ENCODE peak calls at places on chromosomes 12 and 14, in nine cellular contexts. One of them, this sample, is unnamed. For H3K4me1 and H3K36me3, the result is how much of the 10 kb centered on the place peaks cover.

GRCh38 chr12:116582610-116583009 is 23.4 kb downstream of the MAP1LC3B2 start:
- DNase-seq in transverse colon: no peak
- DNase-seq in stomach: no peak
- DNase-seq in upper lobe of left lung: peak
- DNase-seq in K562: peak
- DNase-seq in prostate gland: no peak
- DNase-seq in endothelial cell of umbilical vein: no peak
- DNase-seq in Panc1: no peak
- DNase-seq in spleen: no peak
- DNase-seq in this sample: no peak

GRCh38 chr12:132071837-132072384 is 72.2 kb downstream of the DDX51 start:
- DNase-seq in transverse colon: no peak
- DNase-seq in stomach: no peak
- DNase-seq in upper lobe of left lung: no peak
- DNase-seq in K562: no peak
- DNase-seq in prostate gland: no peak
- DNase-seq in endothelial cell of umbilical vein: no peak
- DNase-seq in Panc1: no peak
- DNase-seq in spleen: no peak
- DNase-seq in this sample: no peak

GRCh38 chr12:34402228-34402898 is 380.1 kb downstream of the ALG10 start:
- DNase-seq in transverse colon: peak
- DNase-seq in stomach: peak
- DNase-seq in upper lobe of left lung: peak
- DNase-seq in K562: peak
- DNase-seq in prostate gland: peak
- DNase-seq in endothelial cell of umbilical vein: no peak
- DNase-seq in Panc1: no peak
- DNase-seq in spleen: peak
- DNase-seq in this sample: peak

GRCh38 chr12:82760423-82760822 is 73.7 kb downstream of the TMTC2 start:
- DNase-seq in transverse colon: no peak
- DNase-seq in stomach: no peak
- DNase-seq in upper lobe of left lung: no peak
- DNase-seq in K562: no peak
- DNase-seq in prostate gland: no peak
- DNase-seq in endothelial cell of umbilical vein: no peak
- DNase-seq in Panc1: no peak
- DNase-seq in spleen: no peak
- DNase-seq in this sample: no peak

GRCh38 chr12:95836630-95837239 is 22.0 kb upstream of the SNRPF start:
- DNase-seq in transverse colon: no peak
- DNase-seq in stomach: no peak
- DNase-seq in upper lobe of left lung: peak
- DNase-seq in K562: no peak
- DNase-seq in prostate gland: no peak
- DNase-seq in endothelial cell of umbilical vein: peak
- DNase-seq in Panc1: no peak
- DNase-seq in spleen: no peak
- DNase-seq in this sample: no peak

GRCh38 chr12:68334136-68334535 is 2.0 kb upstream of the MDM1 start:
- DNase-seq in transverse colon: peak
- DNase-seq in stomach: no peak
- DNase-seq in upper lobe of left lung: peak
- DNase-seq in K562: no peak
- DNase-seq in prostate gland: no peak
- DNase-seq in endothelial cell of umbilical vein: peak
- DNase-seq in Panc1: no peak
- DNase-seq in spleen: no peak
- DNase-seq in this sample: no peak

GRCh38 chr14:44937547-44937946 is 24.2 kb downstream of the KLHL28 start:
- DNase-seq in transverse colon: no peak
- DNase-seq in stomach: no peak
- DNase-seq in upper lobe of left lung: no peak
- DNase-seq in K562: no peak
- DNase-seq in prostate gland: no peak
- DNase-seq in endothelial cell of umbilical vein: no peak
- DNase-seq in Panc1: no peak
- DNase-seq in spleen: no peak
- DNase-seq in this sample: no peak

GRCh38 chr12:89636054-89636775 is 72.4 kb downstream of the ATP2B1 start:
- DNase-seq in transverse colon: no peak
- DNase-seq in stomach: no peak
- DNase-seq in upper lobe of left lung: no peak
- DNase-seq in K562: no peak
- DNase-seq in prostate gland: no peak
- DNase-seq in endothelial cell of umbilical vein: no peak
- DNase-seq in Panc1: peak
- DNase-seq in spleen: no peak
- DNase-seq in this sample: no peak

GRCh38 chr12:127629066-127629820 is 637.7 kb upstream of the TMEM132C start:
- DNase-seq in transverse colon: no peak
- DNase-seq in stomach: no peak
- DNase-seq in upper lobe of left lung: no peak
- DNase-seq in K562: no peak
- DNase-seq in prostate gland: no peak
- DNase-seq in endothelial cell of umbilical vein: no peak
- DNase-seq in Panc1: no peak
- DNase-seq in spleen: no peak
- DNase-seq in this sample: no peak

GRCh38 chr14:69953266-69953905 is 74.2 kb downstream of the SMOC1 start:
- DNase-seq in transverse colon: no peak
- DNase-seq in stomach: no peak
- DNase-seq in upper lobe of left lung: no peak
- DNase-seq in K562: no peak
- DNase-seq in prostate gland: no peak
- DNase-seq in endothelial cell of umbilical vein: no peak
- DNase-seq in Panc1: no peak
- DNase-seq in spleen: no peak
- DNase-seq in this sample: no peak

GRCh38 chr14:71432334-71432733 is 499.9 kb upstream of the RGS6 start:
- DNase-seq in transverse colon: no peak
- DNase-seq in stomach: no peak
- DNase-seq in upper lobe of left lung: no peak
- DNase-seq in K562: no peak
- DNase-seq in prostate gland: no peak
- DNase-seq in endothelial cell of umbilical vein: no peak
- DNase-seq in Panc1: no peak
- DNase-seq in spleen: no peak
- DNase-seq in this sample: no peak

GRCh38 chr12:110776410-110776809 is 33.7 kb upstream of the PPP1CC start:
- DNase-seq in transverse colon: peak
- DNase-seq in stomach: no peak
- DNase-seq in upper lobe of left lung: no peak
- DNase-seq in K562: no peak
- DNase-seq in prostate gland: no peak
- DNase-seq in endothelial cell of umbilical vein: no peak
- DNase-seq in Panc1: no peak
- DNase-seq in spleen: no peak
- DNase-seq in this sample: no peak

GRCh38 chr12:104751024-104751570 is 207.0 kb downstream of the SLC41A2 start:
- DNase-seq in transverse colon: no peak
- DNase-seq in stomach: no peak
- DNase-seq in upper lobe of left lung: no peak
- DNase-seq in K562: no peak
- DNase-seq in prostate gland: no peak
- DNase-seq in endothelial cell of umbilical vein: peak
- DNase-seq in Panc1: no peak
- DNase-seq in spleen: no peak
- DNase-seq in this sample: no peak

GRCh38 chr12:124837958-124838803 is 25.5 kb downstream of the SCARB1 start:
- DNase-seq in transverse colon: peak
- DNase-seq in stomach: peak
- DNase-seq in upper lobe of left lung: peak
- DNase-seq in K562: no peak
- DNase-seq in prostate gland: peak
- DNase-seq in endothelial cell of umbilical vein: peak
- DNase-seq in Panc1: peak
- DNase-seq in spleen: peak
- DNase-seq in this sample: no peak

GRCh38 chr12:15757553-15758255 is 31.5 kb downstream of the EPS8 start:
- DNase-seq in transverse colon: no peak
- DNase-seq in stomach: peak
- DNase-seq in upper lobe of left lung: peak
- DNase-seq in K562: no peak
- DNase-seq in prostate gland: no peak
- DNase-seq in endothelial cell of umbilical vein: no peak
- DNase-seq in Panc1: peak
- DNase-seq in spleen: no peak
- DNase-seq in this sample: no peak

GRCh38 chr14:85252011-85252410 is 277.9 kb upstream of the FLRT2 start:
- DNase-seq in transverse colon: no peak
- DNase-seq in stomach: no peak
- DNase-seq in upper lobe of left lung: no peak
- DNase-seq in K562: no peak
- DNase-seq in prostate gland: no peak
- DNase-seq in endothelial cell of umbilical vein: peak
- DNase-seq in Panc1: peak
- DNase-seq in spleen: no peak
- DNase-seq in this sample: no peak

GRCh38 chr12:124674937-124675336 is 107.5 kb upstream of the NCOR2 start:
- DNase-seq in transverse colon: no peak
- DNase-seq in stomach: no peak
- DNase-seq in upper lobe of left lung: no peak
- DNase-seq in K562: no peak
- DNase-seq in prostate gland: no peak
- DNase-seq in endothelial cell of umbilical vein: no peak
- DNase-seq in Panc1: no peak
- DNase-seq in spleen: no peak
- DNase-seq in this sample: no peak

GRCh38 chr12:11705010-11705409 is 55.5 kb downstream of the ETV6 start:
- DNase-seq in transverse colon: no peak
- DNase-seq in stomach: no peak
- DNase-seq in upper lobe of left lung: peak
- DNase-seq in K562: no peak
- DNase-seq in prostate gland: no peak
- DNase-seq in endothelial cell of umbilical vein: peak
- DNase-seq in Panc1: no peak
- DNase-seq in spleen: no peak
- DNase-seq in this sample: no peak

GRCh38 chr12:2673966-2674810 is 120.6 kb upstream of the FKBP4 start:
- DNase-seq in transverse colon: no peak
- DNase-seq in stomach: peak
- DNase-seq in upper lobe of left lung: no peak
- DNase-seq in K562: peak
- DNase-seq in prostate gland: no peak
- DNase-seq in endothelial cell of umbilical vein: no peak
- DNase-seq in Panc1: no peak
- DNase-seq in spleen: peak
- DNase-seq in this sample: no peak

GRCh38 chr12:55728185-55728931 is 451 bp downstream of the CD63 start:
- DNase-seq in transverse colon: peak
- DNase-seq in stomach: peak
- DNase-seq in upper lobe of left lung: peak
- DNase-seq in K562: peak
- DNase-seq in prostate gland: peak
- DNase-seq in endothelial cell of umbilical vein: peak
- DNase-seq in Panc1: no peak
- DNase-seq in spleen: peak
- DNase-seq in this sample: peak

DNA sequence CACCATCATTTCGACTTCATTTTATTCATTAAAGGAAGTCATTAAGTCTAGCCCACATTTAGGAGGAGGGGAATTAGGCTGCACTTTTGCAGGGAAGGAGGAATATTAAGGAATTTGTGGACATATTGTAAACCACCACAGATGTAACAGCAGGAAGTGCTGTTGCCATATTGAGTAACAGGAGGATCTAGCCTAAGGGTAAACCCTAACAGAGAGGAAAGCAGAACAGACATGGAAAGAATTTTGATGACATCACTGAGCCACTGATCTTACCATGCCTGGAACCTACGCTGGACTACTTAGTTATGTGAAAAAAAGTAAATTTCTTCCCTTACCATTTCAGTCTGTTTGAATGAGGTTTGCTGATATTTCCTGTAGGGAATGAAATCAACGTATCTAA is 100.7 kb upstream of the ATF7IP start:
- DNase-seq in transverse colon: no peak
- DNase-seq in stomach: no peak
- DNase-seq in upper lobe of left lung: no peak
- DNase-seq in K562: no peak
- DNase-seq in prostate gland: no peak
- DNase-seq in endothelial cell of umbilical vein: no peak
- DNase-seq in Panc1: no peak
- DNase-seq in spleen: no peak
- DNase-seq in this sample: no peak
- TF ChIP-seq POLR2AphosphoS5 in transverse colon: no peak
- TF ChIP-seq POLR2AphosphoS5 in stomach: no peak
- TF ChIP-seq POLR2AphosphoS5 in upper lobe of left lung: no peak
- TF ChIP-seq POLR2AphosphoS5 in K562: no peak
- TF ChIP-seq POLR2AphosphoS5 in prostate gland: no peak
- TF ChIP-seq POLR2AphosphoS5 in endothelial cell of umbilical vein: no peak
- TF ChIP-seq POLR2AphosphoS5 in Panc1: no peak
- TF ChIP-seq POLR2AphosphoS5 in spleen: no peak
- TF ChIP-seq POLR2AphosphoS5 in this sample: no peak

GRCh38 chr12:108826115-108826806 is 31.1 kb downstream of the SSH1 start:
- DNase-seq in transverse colon: peak
- DNase-seq in stomach: no peak
- DNase-seq in upper lobe of left lung: peak
- DNase-seq in K562: peak
- DNase-seq in prostate gland: no peak
- DNase-seq in endothelial cell of umbilical vein: peak
- DNase-seq in Panc1: no peak
- DNase-seq in spleen: peak
- DNase-seq in this sample: no peak
- H3K4me1 ChIP-seq in transverse colon: under half
- H3K4me1 ChIP-seq in stomach: half or more
- H3K4me1 ChIP-seq in upper lobe of left lung: half or more
- H3K4me1 ChIP-seq in K562: under half
- H3K4me1 ChIP-seq in prostate gland: under half
- H3K4me1 ChIP-seq in endothelial cell of umbilical vein: half or more
- H3K4me1 ChIP-seq in Panc1: half or more
- H3K4me1 ChIP-seq in spleen: half or more
- H3K4me1 ChIP-seq in this sample: half or more

GRCh38 chr14:91158091-91158790 is 44.4 kb downstream of the DGLUCY start:
- DNase-seq in transverse colon: peak
- DNase-seq in stomach: peak
- DNase-seq in upper lobe of left lung: peak
- DNase-seq in K562: no peak
- DNase-seq in prostate gland: peak
- DNase-seq in endothelial cell of umbilical vein: no peak
- DNase-seq in Panc1: no peak
- DNase-seq in spleen: no peak
- DNase-seq in this sample: no peak
- H3K36me3 ChIP-seq in transverse colon: under half
- H3K36me3 ChIP-seq in stomach: under half
- H3K36me3 ChIP-seq in upper lobe of left lung: under half
- H3K36me3 ChIP-seq in K562: under half
- H3K36me3 ChIP-seq in prostate gland: under half
- H3K36me3 ChIP-seq in endothelial cell of umbilical vein: under half
- H3K36me3 ChIP-seq in Panc1: under half
- H3K36me3 ChIP-seq in spleen: half or more
- H3K36me3 ChIP-seq in this sample: half or more

DNA sequence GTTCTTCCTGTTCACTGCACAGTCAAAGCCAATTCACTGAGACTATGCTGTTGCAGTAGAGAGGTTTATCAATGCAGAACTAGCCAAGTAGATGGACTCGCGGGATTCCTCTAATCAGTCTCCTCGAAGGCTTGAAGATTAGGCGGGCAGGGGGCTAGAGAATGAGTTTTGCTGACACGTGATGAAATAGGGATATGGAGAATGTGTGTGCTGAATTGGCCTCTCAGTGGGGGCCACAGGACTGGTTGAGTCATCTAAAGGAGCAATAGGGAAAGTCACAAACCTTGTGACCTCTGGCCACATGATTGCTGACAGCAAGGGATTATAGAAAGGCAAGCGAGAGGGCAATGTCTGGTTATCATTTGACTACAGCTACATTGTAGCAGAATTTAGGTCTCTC is 12.7 kb downstream of the MIPOL1 start:
- DNase-seq in transverse colon: no peak
- DNase-seq in stomach: no peak
- DNase-seq in upper lobe of left lung: no peak
- DNase-seq in K562: no peak
- DNase-seq in prostate gland: no peak
- DNase-seq in endothelial cell of umbilical vein: no peak
- DNase-seq in Panc1: no peak
- DNase-seq in spleen: no peak
- DNase-seq in this sample: no peak
- TF ChIP-seq POLR2AphosphoS5 in transverse colon: no peak
- TF ChIP-seq POLR2AphosphoS5 in stomach: no peak
- TF ChIP-seq POLR2AphosphoS5 in upper lobe of left lung: no peak
- TF ChIP-seq POLR2AphosphoS5 in K562: no peak
- TF ChIP-seq POLR2AphosphoS5 in prostate gland: no peak
- TF ChIP-seq POLR2AphosphoS5 in endothelial cell of umbilical vein: no peak
- TF ChIP-seq POLR2AphosphoS5 in Panc1: no peak
- TF ChIP-seq POLR2AphosphoS5 in spleen: no peak
- TF ChIP-seq POLR2AphosphoS5 in this sample: no peak